ENCODE peak calls at places on chromosomes 3 and 15, in six cellular contexts. B, X, S, V, A and Y are unnamed samples.

GRCh38 chr15:77015651-77016320 is 20.9 kb downstream of the PSTPIP1 start:
- DNase-seq in B (no peak), X (no peak), S (no peak), V (no peak), A (no peak), Y (no peak)

GRCh38 chr3:13352621-13353131 is 67.4 kb downstream of the NUP210 start:
- DNase-seq in B (no peak), X (no peak), S (no peak), V (no peak), A (peak), Y (no peak)

GRCh38 chr3:38149701-38150100 is 11.2 kb downstream of the MYD88 start:
- DNase-seq in B (no peak), X (no peak), S (no peak), V (no peak), A (no peak), Y (no peak)

GRCh38 chr3:5846271-5846670 is 658.8 kb downstream of the EDEM1 start:
- DNase-seq in B (no peak), X (no peak), S (no peak), V (no peak), A (no peak), Y (no peak)

GRCh38 chr3:162538906-162539305 is 1042.3 kb downstream of the OTOL1 start:
- DNase-seq in B (no peak), X (no peak), S (no peak), V (no peak), A (no peak), Y (no peak)

GRCh38 chr3:185729335-185729715 is 95.5 kb downstream of the IGF2BP2 start:
- DNase-seq in B (no peak), X (no peak), S (no peak), V (no peak), A (no peak), Y (no peak)

GRCh38 chr3:126621627-126622345 is 33.1 kb downstream of the TXNRD3 start:
- DNase-seq in B (no peak), X (no peak), S (no peak), V (no peak), A (no peak), Y (no peak)

GRCh38 chr3:186251948-186252619 is 110.0 kb downstream of the DGKG start:
- DNase-seq in B (peak), X (no peak), S (no peak), V (no peak), A (no peak), Y (no peak)

GRCh38 chr15:98548172-98548971 is 100.0 kb upstream of the IGF1R start:
- DNase-seq in B (peak), X (no peak), S (peak), V (no peak), A (peak), Y (peak)

GRCh38 chr3:111728566-111728935 is 130.5 kb upstream of the PHLDB2 start:
- DNase-seq in B (no peak), X (no peak), S (no peak), V (no peak), A (no peak), Y (no peak)

GRCh38 chr15:48332642-48333034 is 1.4 kb downstream of the DUT start:
- DNase-seq in B (no peak), X (no peak), S (no peak), V (peak), A (no peak), Y (no peak)

GRCh38 chr3:58536501-58537411 is at the start of gene ACOX2:
- DNase-seq in B (peak), X (no peak), S (peak), V (no peak), A (no peak), Y (peak)

GRCh38 chr3:191543018-191543417 is 82.1 kb downstream of the PYDC2 start:
- DNase-seq in B (no peak), X (no peak), S (no peak), V (no peak), A (no peak), Y (no peak)

GRCh38 chr3:127751782-127752181 is 70.5 kb downstream of the MGLL start:
- DNase-seq in B (no peak), X (no peak), S (no peak), V (no peak), A (no peak), Y (no peak)

GRCh38 chr3:142586803-142587406 is 8.4 kb upstream of the ATR start:
- DNase-seq in B (peak), X (no peak), S (peak), V (peak), A (peak), Y (no peak)

GRCh38 chr3:134809412-134810051 is 14.5 kb downstream of the EPHB1 start:
- DNase-seq in B (no peak), X (no peak), S (no peak), V (no peak), A (no peak), Y (no peak)

GRCh38 chr3:23518441-23518840 is 287.3 kb upstream of the UBE2E1 start:
- DNase-seq in B (no peak), X (no peak), S (no peak), V (no peak), A (no peak), Y (no peak)

GRCh38 chr3:113277886-113278598 is 66.7 kb downstream of the BOC start:
- DNase-seq in B (no peak), X (no peak), S (no peak), V (no peak), A (no peak), Y (no peak)

GRCh38 chr3:36893137-36893557 is 51.7 kb downstream of the TRANK1 start:
- DNase-seq in B (peak), X (peak), S (no peak), V (peak), A (peak), Y (no peak)

GRCh38 chr3:67290424-67290823 is 292.3 kb downstream of the KBTBD8 start:
- DNase-seq in B (peak), X (no peak), S (no peak), V (no peak), A (no peak), Y (no peak)

GRCh38 chr15:100873029-100873677 is 6.5 kb upstream of the ALDH1A3 start:
- DNase-seq in B (peak), X (peak), S (peak), V (peak), A (peak), Y (no peak)

GRCh38 chr3:20405731-20406130 is 219.7 kb upstream of the SGO1 start:
- DNase-seq in B (no peak), X (no peak), S (no peak), V (no peak), A (no peak), Y (no peak)

GRCh38 chr3:133859381-133860245 is 36.1 kb downstream of the RAB6B start:
- DNase-seq in B (no peak), X (no peak), S (no peak), V (no peak), A (no peak), Y (no peak)

GRCh38 chr15:40743921-40744809 is 10.9 kb downstream of the RMDN3 start:
- DNase-seq in B (no peak), X (peak), S (no peak), V (no peak), A (peak), Y (no peak)

GRCh38 chr15:68617777-68618176 is 39.0 kb downstream of the CORO2B start:
- DNase-seq in B (no peak), X (no peak), S (no peak), V (no peak), A (no peak), Y (no peak)

GRCh38 chr3:58356054-58356453 is 23.4 kb downstream of the PXK start:
- DNase-seq in B (no peak), X (no peak), S (no peak), V (peak), A (no peak), Y (no peak)

GRCh38 chr15:56454841-56455240 is 10.1 kb downstream of the MNS1 start:
- DNase-seq in B (no peak), X (no peak), S (no peak), V (no peak), A (no peak), Y (no peak)

GRCh38 chr3:122931636-122932035 is 95.9 kb downstream of the SEMA5B start:
- DNase-seq in B (no peak), X (no peak), S (no peak), V (no peak), A (no peak), Y (no peak)

GRCh38 chr15:75891895-75892294 is 11.8 kb upstream of the FBXO22 start:
- DNase-seq in B (no peak), X (no peak), S (no peak), V (no peak), A (no peak), Y (no peak)

GRCh38 chr3:171132873-171133272 is 106.4 kb upstream of the SLC2A2 start:
- DNase-seq in B (no peak), X (no peak), S (no peak), V (no peak), A (no peak), Y (no peak)

GRCh38 chr3:46669191-46669999 is 24.1 kb downstream of the ALS2CL start:
- DNase-seq in B (peak), X (no peak), S (no peak), V (no peak), A (peak), Y (peak)

GRCh38 chr15:78061963-78062427 is 15.5 kb downstream of the TBC1D2B start:
- DNase-seq in B (no peak), X (no peak), S (no peak), V (peak), A (no peak), Y (no peak)
- H3K27ac ChIP-seq in B (peak), X (peak), S (no peak), V (peak), A (peak), Y (peak)

DNA sequence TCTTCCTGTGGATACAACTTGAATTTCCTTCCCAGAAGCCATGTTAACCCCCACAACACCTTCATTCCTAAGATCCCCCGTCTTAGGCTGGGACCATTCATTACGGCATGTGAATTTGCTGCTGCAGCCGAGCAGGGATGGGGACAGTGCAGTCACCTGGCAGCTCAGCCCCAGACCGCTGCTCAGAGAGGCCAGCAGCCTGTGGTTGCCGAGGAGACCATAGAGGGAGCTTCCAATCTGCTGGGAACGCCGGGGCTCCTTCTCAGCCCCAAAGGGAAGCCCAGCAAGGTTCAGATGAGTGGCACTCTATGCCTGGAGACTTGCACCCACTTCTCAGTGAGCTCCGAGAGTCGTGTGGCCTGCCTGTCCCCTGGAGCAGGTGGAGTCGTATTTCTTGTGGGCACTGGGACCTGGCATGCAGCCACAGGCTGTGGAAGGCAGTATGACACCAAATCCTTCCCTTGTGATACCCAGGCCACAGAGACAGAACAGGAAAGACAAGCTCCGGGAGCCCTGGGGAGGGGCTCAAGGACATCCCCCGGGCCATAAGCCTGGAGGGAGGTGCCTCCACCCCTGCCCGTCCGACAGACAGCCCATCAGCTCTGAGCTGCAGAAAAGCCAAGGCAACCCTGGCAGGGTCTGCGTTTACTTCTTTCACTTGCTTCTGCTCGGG is 167.3 kb downstream of the FAM43A start:
- DNase-seq in B (no peak), X (no peak), S (no peak), V (no peak), A (no peak), Y (no peak)
- H3K27ac ChIP-seq in B (no peak), X (no peak), S (no peak), V (no peak), A (no peak), Y (no peak)

DNA sequence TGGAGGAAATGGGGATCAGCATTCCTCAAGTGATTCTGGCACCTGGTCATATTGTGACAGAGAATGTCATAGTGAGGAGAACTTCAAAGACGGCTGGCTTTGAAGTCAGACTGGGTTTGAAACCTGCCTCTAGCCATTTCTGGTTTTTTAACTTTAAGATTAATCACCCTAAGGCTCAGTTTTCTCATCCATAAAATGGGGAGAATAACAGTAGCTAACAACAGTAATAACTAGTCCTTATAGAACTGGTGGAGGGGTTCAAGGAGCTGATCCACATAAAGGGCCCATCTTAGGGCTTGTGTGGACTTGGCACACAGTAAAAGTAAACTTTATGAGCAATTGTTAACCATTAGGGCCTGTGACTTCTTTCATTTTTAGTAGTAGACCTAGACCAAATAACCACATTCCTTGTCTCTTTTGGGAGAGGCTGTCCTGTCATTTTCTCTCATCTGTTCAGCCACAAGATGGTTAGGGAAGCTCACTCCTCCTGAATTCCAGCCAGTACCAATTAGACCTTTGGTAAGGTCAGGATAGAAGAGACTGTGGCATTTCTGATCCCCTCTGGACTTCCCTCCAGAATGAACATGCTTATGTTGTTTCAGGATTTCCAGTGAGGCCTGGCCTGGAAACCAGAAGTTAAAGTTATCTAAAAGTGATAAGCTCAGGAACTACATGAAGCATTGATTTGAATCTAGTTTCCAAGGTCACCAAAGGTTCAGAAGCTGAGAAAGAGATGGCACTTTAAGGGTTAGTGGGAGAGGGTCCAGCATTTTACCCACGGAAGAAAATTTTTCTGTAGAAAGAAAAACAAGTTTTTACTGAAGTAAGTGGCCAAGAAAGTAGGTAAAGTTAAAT is 159.3 kb upstream of the DPH6 start:
- DNase-seq in B (peak), X (no peak), S (no peak), V (no peak), A (no peak), Y (no peak)
- H3K27ac ChIP-seq in B (peak), X (no peak), S (peak), V (no peak), A (no peak), Y (peak)

GRCh38 chr15:64636541-64636940 is 138.8 kb downstream of the RBPMS2 start:
- DNase-seq in B (no peak), X (no peak), S (no peak), V (no peak), A (no peak), Y (no peak)
- H3K27ac ChIP-seq in B (no peak), X (no peak), S (no peak), V (no peak), A (no peak), Y (no peak)

GRCh38 chr3:16406175-16406574 is 107.3 kb downstream of the RFTN1 start:
- DNase-seq in B (no peak), X (no peak), S (no peak), V (no peak), A (no peak), Y (no peak)
- H3K27ac ChIP-seq in B (no peak), X (no peak), S (no peak), V (peak), A (no peak), Y (no peak)

GRCh38 chr3:52086939-52087675 is 30.7 kb upstream of the DUSP7 start:
- DNase-seq in B (no peak), X (no peak), S (no peak), V (no peak), A (no peak), Y (peak)

GRCh38 chr3:52087728-52088127 is 31.4 kb upstream of the DUSP7 start:
- DNase-seq in B (no peak), X (no peak), S (no peak), V (no peak), A (no peak), Y (no peak)

GRCh38 chr3:52089691-52090090 is 33.3 kb upstream of the DUSP7 start:
- DNase-seq in B (no peak), X (no peak), S (no peak), V (no peak), A (no peak), Y (no peak)

GRCh38 chr3:52090131-52090548 is 33.8 kb upstream of the DUSP7 start:
- DNase-seq in B (peak), X (no peak), S (no peak), V (no peak), A (no peak), Y (no peak)

GRCh38 chr3:52088445-52089367 is 32.3 kb upstream of the DUSP7 start:
- DNase-seq in B (peak), X (no peak), S (no peak), V (no peak), A (no peak), Y (no peak)
- H3K27ac ChIP-seq in B (no peak), X (no peak), S (no peak), V (no peak), A (no peak), Y (peak)

DNA sequence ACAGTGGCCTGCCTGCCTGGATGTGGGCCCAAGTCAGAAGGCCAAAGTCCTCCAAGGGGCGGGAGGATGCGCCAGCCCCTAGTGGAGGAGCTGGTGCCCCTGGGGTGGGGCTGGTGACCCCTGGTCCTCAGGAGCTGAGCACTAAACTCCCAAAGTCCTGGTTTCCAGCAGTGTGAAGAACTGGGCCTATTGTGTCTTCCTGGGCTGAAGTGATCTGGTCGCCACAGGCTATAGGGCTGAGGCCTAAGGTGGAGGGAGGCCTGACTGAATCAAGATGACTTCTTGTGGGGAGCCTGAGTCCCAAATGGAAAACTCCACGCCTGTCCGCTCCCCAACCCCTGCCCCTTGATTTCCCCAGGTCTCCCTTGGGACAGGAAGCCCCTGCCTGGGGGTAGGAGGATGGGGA is 775 bp upstream of the FES start:
- DNase-seq in B (no peak), X (no peak), S (no peak), V (no peak), A (no peak), Y (peak)
- H3K27ac ChIP-seq in B (peak), X (no peak), S (peak), V (no peak), A (no peak), Y (peak)

GRCh38 chr3:152314677-152315353 is 46.1 kb downstream of the MBNL1 start:
- DNase-seq in B (no peak), X (no peak), S (no peak), V (no peak), A (no peak), Y (no peak)
- H3K27ac ChIP-seq in B (no peak), X (peak), S (no peak), V (no peak), A (no peak), Y (peak)